ENCODE peak calls at places on chromosome 15, in eight cellular contexts. P is CD8-positive, alpha-beta T cell; E is psoas muscle; K is CD4-positive, CD25-positive, alpha-beta regulatory T cell; C is neural progenitor cell; H is ovary; J is uterus; U is K562. G is an unnamed sample.

GRCh38 chr15:77419050-77419835 is 661 bp downstream of the PEAK1 start:
- DNase-seq in P (peak; percentile 46), E (peak; percentile 73), K (peak; percentile 32), C (peak; percentile 77), H (peak; percentile 48), J (peak; percentile 36), U (peak; percentile 78), G (peak; percentile 51)

GRCh38 chr15:60514261-60514881 is 35.4 kb upstream of the ICE2 start:
- DNase-seq in P (no peak), E (no peak), K (no peak), C (no peak), H (no peak), J (no peak), U (no peak), G (no peak)

GRCh38 chr15:29570121-29570930 is 251.9 kb downstream of the TJP1 start:
- DNase-seq in P (no peak), E (no peak), K (no peak), C (peak; percentile 67), H (no peak), J (no peak), U (no peak), G (no peak)

GRCh38 chr15:71290002-71290401 is 174.7 kb downstream of the THSD4 start:
- DNase-seq in P (no peak), E (no peak), K (no peak), C (no peak), H (no peak), J (no peak), U (no peak), G (no peak)

GRCh38 chr15:73936181-73936580 is 9.9 kb downstream of the LOXL1 start:
- DNase-seq in P (no peak), E (peak; percentile 35), K (no peak), C (peak; percentile 43), H (peak; percentile 67), J (no peak), U (no peak), G (peak; percentile 27)

GRCh38 chr15:99979371-99979770 is 246.1 kb upstream of the LYSMD4 start:
- DNase-seq in P (no peak), E (peak; percentile 29), K (no peak), C (no peak), H (no peak), J (no peak), U (no peak), G (no peak)

GRCh38 chr15:96992817-96993216 is 662.3 kb downstream of the NR2F2 start:
- DNase-seq in P (no peak), E (no peak), K (no peak), C (no peak), H (no peak), J (no peak), U (no peak), G (no peak)

GRCh38 chr15:62783303-62783957 is 259.1 kb upstream of the TPM1 start:
- DNase-seq in P (no peak), E (no peak), K (no peak), C (no peak), H (peak; percentile 29), J (no peak), U (no peak), G (no peak)

GRCh38 chr15:38828031-38828532 is 263.5 kb upstream of the RASGRP1 start:
- DNase-seq in P (no peak), E (no peak), K (no peak), C (no peak), H (no peak), J (no peak), U (no peak), G (no peak)

GRCh38 chr15:68113273-68113672 is 59.2 kb downstream of the PIAS1 start:
- DNase-seq in P (no peak), E (no peak), K (no peak), C (no peak), H (no peak), J (no peak), U (no peak), G (no peak)

GRCh38 chr15:74235962-74236361 is at the start of gene CCDC33:
- DNase-seq in P (no peak), E (no peak), K (no peak), C (no peak), H (no peak), J (no peak), U (no peak), G (no peak)

GRCh38 chr15:72369964-72370363 is 5.8 kb downstream of the HEXA start:
- DNase-seq in P (no peak), E (no peak), K (no peak), C (no peak), H (no peak), J (no peak), U (no peak), G (no peak)

GRCh38 chr15:66595937-66596545 is 30.2 kb upstream of the LCTL start:
- DNase-seq in P (no peak), E (no peak), K (no peak), C (no peak), H (no peak), J (no peak), U (no peak), G (no peak)

GRCh38 chr15:40536501-40536900 is 28.3 kb downstream of the CCDC32 start:
- DNase-seq in P (no peak), E (no peak), K (no peak), C (no peak), H (peak; percentile 66), J (no peak), U (no peak), G (no peak)

GRCh38 chr15:53987480-53987879 is 9.2 kb downstream of the UNC13C start:
- DNase-seq in P (no peak), E (no peak), K (no peak), C (no peak), H (no peak), J (no peak), U (no peak), G (no peak)

GRCh38 chr15:90059208-90059985 is 42.9 kb downstream of the IDH2 start:
- DNase-seq in P (peak; percentile 45), E (peak; percentile 85), K (peak; percentile 88), C (no peak), H (no peak), J (no peak), U (peak; percentile 65), G (peak; percentile 88)

GRCh38 chr15:90563460-90563859 is 33.7 kb downstream of the CRTC3 start:
- DNase-seq in P (no peak), E (no peak), K (no peak), C (no peak), H (no peak), J (no peak), U (no peak), G (no peak)

GRCh38 chr15:80180468-80180867 is 27.7 kb downstream of the FAH start:
- DNase-seq in P (no peak), E (no peak), K (no peak), C (no peak), H (no peak), J (no peak), U (no peak), G (no peak)
- H3K36me3 ChIP-seq in P (no peaks in the 10 kb centered on the region), E (peaks cover 38% of the 10 kb centered on the region), K (no peaks in the 10 kb centered on the region), C (no peaks in the 10 kb centered on the region), H (no peaks in the 10 kb centered on the region), J (no peaks in the 10 kb centered on the region), U (peaks cover 95% of the 10 kb centered on the region), G (peaks cover 8% of the 10 kb centered on the region)

GRCh38 chr15:34336333-34336732 is 1.2 kb downstream of the SLC12A6 start:
- DNase-seq in P (no peak), E (no peak), K (peak; percentile 45), C (no peak), H (no peak), J (no peak), U (no peak), G (no peak)
- H3K4me3 ChIP-seq in P (peak overlapping the region; percentile 81), E (peak overlapping the region; percentile 78), K (peak overlapping the region; percentile 97), C (peak overlapping the region; percentile 99), H (no peak overlapping the region), J (no peak overlapping the region), U (no peak overlapping the region), G (no peak overlapping the region)

GRCh38 chr15:42182976-42183375 is 25.1 kb downstream of the VPS39 start:
- DNase-seq in P (no peak), E (no peak), K (no peak), C (no peak), H (no peak), J (no peak), U (no peak), G (no peak)

GRCh38 chr15:42182328-42182901 is 25.7 kb downstream of the VPS39 start:
- DNase-seq in P (no peak), E (no peak), K (no peak), C (no peak), H (no peak), J (no peak), U (no peak), G (no peak)

GRCh38 chr15:42175671-42176070 is 19.2 kb upstream of the PLA2G4F start:
- DNase-seq in P (no peak), E (no peak), K (no peak), C (no peak), H (no peak), J (no peak), U (no peak), G (no peak)

GRCh38 chr15:42172475-42172874 is 16.0 kb upstream of the PLA2G4F start:
- DNase-seq in P (no peak), E (no peak), K (no peak), C (no peak), H (no peak), J (no peak), U (no peak), G (no peak)

DNA sequence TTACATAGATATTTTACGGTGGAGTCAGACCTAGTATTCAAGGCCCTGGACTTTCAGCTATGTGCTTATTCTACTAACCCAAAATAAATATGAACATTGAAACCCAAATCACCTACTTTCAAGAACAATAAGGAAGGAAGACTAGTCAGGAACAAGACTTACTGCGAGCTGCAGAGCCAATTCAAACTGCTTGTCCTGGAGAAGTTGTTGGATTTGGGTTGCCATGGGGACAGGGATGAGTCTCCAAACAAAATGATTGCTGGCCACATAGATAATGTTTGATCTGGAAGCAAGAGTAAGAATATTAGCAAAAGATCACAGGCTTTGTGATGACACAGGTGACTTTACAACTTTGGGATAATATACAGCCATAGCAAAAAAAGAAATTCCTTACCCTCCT is 21.6 kb upstream of the PLA2G4F start:
- DNase-seq in P (no peak), E (no peak), K (no peak), C (no peak), H (no peak), J (no peak), U (no peak), G (no peak)
- H3K36me3 ChIP-seq in P (peaks cover 39% of the 10 kb centered on the region), E (peaks cover 97% of the 10 kb centered on the region), K (peaks cover 84% of the 10 kb centered on the region), C (peaks cover 8% of the 10 kb centered on the region), H (no peaks in the 10 kb centered on the region), J (no peaks in the 10 kb centered on the region), U (peaks cover 39% of the 10 kb centered on the region), G (peaks cover 8% of the 10 kb centered on the region)

GRCh38 chr15:65376767-65377104 is 1.1 kb downstream of the IGDCC3 start:
- DNase-seq in P (no peak), E (no peak), K (peak; percentile 16), C (no peak), H (no peak), J (no peak), U (no peak), G (no peak)

GRCh38 chr15:65374831-65375401 is 2.9 kb downstream of the IGDCC3 start:
- DNase-seq in P (no peak), E (no peak), K (no peak), C (peak; percentile 38), H (no peak), J (no peak), U (no peak), G (no peak)

GRCh38 chr15:65377105-65377975 is 462 bp downstream of the IGDCC3 start:
- DNase-seq in P (no peak), E (no peak), K (no peak), C (peak; percentile 83), H (no peak), J (no peak), U (no peak), G (no peak)

GRCh38 chr15:65374334-65374733 is 3.5 kb downstream of the IGDCC3 start:
- DNase-seq in P (no peak), E (no peak), K (no peak), C (no peak), H (no peak), J (no peak), U (no peak), G (no peak)

GRCh38 chr15:65375871-65376552 is 1.8 kb downstream of the IGDCC3 start:
- DNase-seq in P (no peak), E (no peak), K (no peak), C (peak; percentile 16), H (no peak), J (no peak), U (no peak), G (no peak)
- H3K4me3 ChIP-seq in P (no peak overlapping the region), E (peak overlapping the region; percentile 85), K (no peak overlapping the region), C (peak overlapping the region; percentile 88), H (no peak overlapping the region), J (no peak overlapping the region), U (no peak overlapping the region), G (no peak overlapping the region)

G was measured in heart left ventricle.